ENCODE peak calls at places on chromosomes 6 and 20, in four cellular contexts. V is stomach, M is sigmoid colon, R is transverse colon. G is an unnamed sample.
A peak's percentile ranks its signal among the peaks of the same experiment; 100 is the strongest.

GRCh38 chr6:2970753-2971419 is 481 bp downstream of the SERPINB6 start:
- DNase-seq in V (peak; percentile 78), M (peak; percentile 89), R (peak; percentile 80), G (peak; percentile 64)

GRCh38 chr6:28981391-28981832 is 23.7 kb downstream of the ZNF311 start:
- DNase-seq in R (peak; percentile 71), M (peak; percentile 85), V (peak; percentile 65), G (no peak)

GRCh38 chr20:7959484-7959883 is 19.2 kb upstream of the HAO1 start:
- DNase-seq in V (no peak), M (no peak), R (no peak), G (no peak)

GRCh38 chr6:136051140-136051775 is 198.9 kb downstream of the MTFR2 start:
- DNase-seq in M (no peak), V (no peak), R (no peak), G (no peak)

GRCh38 chr20:38167851-38168760 is 3.0 kb upstream of the TGM2 start:
- DNase-seq in V (peak; percentile 51), M (peak; percentile 85), R (peak; percentile 55), G (no peak)

GRCh38 chr6:125588268-125588667 is 161.2 kb upstream of the HEY2 start:
- DNase-seq in R (no peak), V (no peak), M (no peak), G (no peak)

GRCh38 chr6:47752801-47753200 is 29.0 kb upstream of the OPN5 start:
- DNase-seq in V (no peak), R (no peak), M (no peak), G (no peak)

GRCh38 chr20:35002426-35003210 is 47.0 kb downstream of the MYH7B start:
- DNase-seq in V (no peak), M (peak; percentile 44), R (no peak), G (no peak)

GRCh38 chr20:11195899-11196558 is 522.2 kb upstream of the JAG1 start:
- DNase-seq in R (no peak), V (no peak), M (no peak), G (no peak)

GRCh38 chr6:83847179-83847578 is 6.0 kb upstream of the RIPPLY2 start:
- DNase-seq in M (no peak), V (no peak), R (no peak), G (no peak)

GRCh38 chr6:148074291-148074690 is 268.3 kb upstream of the SASH1 start:
- DNase-seq in V (no peak), R (no peak), M (no peak), G (no peak)

GRCh38 chr6:2157441-2158127 is 87.8 kb downstream of the GMDS start:
- DNase-seq in V (no peak), R (no peak), M (no peak), G (no peak)

GRCh38 chr6:66226099-66226498 is 519.1 kb upstream of the EYS start:
- DNase-seq in V (no peak), M (no peak), R (no peak), G (no peak)

GRCh38 chr6:80527552-80528052 is 421.1 kb downstream of the BCKDHB start:
- DNase-seq in V (no peak), R (no peak), M (no peak), G (no peak)

GRCh38 chr6:67976486-67976885 is 658.6 kb upstream of the ADGRB3 start:
- DNase-seq in V (no peak), M (no peak), R (no peak), G (no peak)

GRCh38 chr6:29527126-29527525 is 32.4 kb downstream of the UBD start:
- DNase-seq in V (no peak), M (no peak), R (no peak), G (no peak)

GRCh38 chr6:105740946-105741605 is 338.2 kb upstream of the PREP start:
- DNase-seq in R (no peak), V (no peak), M (no peak), G (no peak)

GRCh38 chr6:4820704-4821276 is 44.6 kb downstream of the CDYL start:
- DNase-seq in V (no peak), R (no peak), M (no peak), G (no peak)

GRCh38 chr20:58682656-58683055 is 9.9 kb upstream of the NPEPL1 start:
- DNase-seq in M (no peak), R (no peak), V (no peak), G (no peak)

GRCh38 chr6:10554826-10555225 is 33.7 kb downstream of the GCNT2 start:
- DNase-seq in R (no peak), V (no peak), M (no peak), G (no peak)

GRCh38 chr6:27494987-27495385 is 22.1 kb upstream of the ZNF184 start:
- DNase-seq in V (no peak), R (no peak), M (no peak), G (no peak)

GRCh38 chr20:54086444-54087134 is 16.2 kb upstream of the BCAS1 start:
- DNase-seq in R (no peak), M (no peak), V (no peak), G (no peak)

GRCh38 chr6:82084324-82084920 is 163.1 kb downstream of the IBTK start:
- DNase-seq in R (no peak), M (no peak), V (no peak), G (no peak)

GRCh38 chr6:100217225-100217624 is 223.2 kb upstream of the MCHR2 start:
- DNase-seq in R (no peak), M (no peak), V (no peak), G (no peak)

GRCh38 chr6:75824160-75824559 is 75.1 kb downstream of the MYO6 start:
- DNase-seq in R (no peak), V (no peak), M (no peak), G (no peak)

GRCh38 chr6:150537893-150538292 is 61.8 kb upstream of the PLEKHG1 start:
- DNase-seq in R (no peak), M (peak; percentile 72), V (no peak), G (peak; percentile 32)

GRCh38 chr6:15791401-15792137 is 128.7 kb upstream of the DTNBP1 start:
- DNase-seq in V (no peak), M (no peak), R (no peak), G (peak; percentile 39)

DNA sequence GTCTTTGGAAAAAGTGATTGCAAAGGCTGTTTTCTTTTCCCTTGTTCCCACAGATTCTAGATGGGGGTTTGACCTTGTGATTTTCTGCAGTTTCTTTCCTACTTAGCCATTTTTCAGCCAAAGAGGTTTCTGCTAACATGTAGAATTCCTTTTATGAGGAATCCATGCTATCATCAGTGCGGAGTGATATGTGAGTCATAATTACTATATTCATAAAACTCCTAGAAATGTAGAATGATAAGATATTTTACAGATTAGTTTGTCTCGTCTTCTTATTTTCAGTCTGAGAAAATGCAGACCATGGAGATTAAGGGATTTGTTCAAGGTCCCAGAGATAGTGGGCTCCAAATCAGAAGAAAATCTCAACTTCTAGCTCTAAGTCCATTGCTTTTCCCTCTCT is 98.6 kb downstream of the KCNQ5 start:
- DNase-seq in M (no peak), R (no peak), V (no peak), G (no peak)
- H3K27me3 ChIP-seq in M (no peaks in the 10 kb centered on the region), R (no peaks in the 10 kb centered on the region), V (no peaks in the 10 kb centered on the region), G (no peaks in the 10 kb centered on the region)

GRCh38 chr20:32675223-32675975 is 1.7 kb upstream of the C20orf203 start:
- DNase-seq in R (no peak), M (no peak), V (no peak), G (no peak)

GRCh38 chr20:32672982-32673727 is 586 bp downstream of the C20orf203 start:
- DNase-seq in R (peak; percentile 57), M (no peak), V (no peak), G (no peak)

GRCh38 chr20:32670773-32671455 is 2.8 kb downstream of the C20orf203 start:
- DNase-seq in M (no peak), R (no peak), V (no peak), G (no peak)

GRCh38 chr20:32674362-32674789 is 635 bp upstream of the C20orf203 start:
- DNase-seq in V (peak; percentile 56), R (peak; percentile 60), M (no peak), G (no peak)

GRCh38 chr20:32672315-32672981 is 1.3 kb downstream of the C20orf203 start:
- DNase-seq in M (no peak), R (no peak), V (no peak), G (no peak)
- H3K27ac ChIP-seq in M (no peak overlapping the region), R (peak overlapping the region; percentile 43), V (no peak overlapping the region), G (no peak overlapping the region)

DNA sequence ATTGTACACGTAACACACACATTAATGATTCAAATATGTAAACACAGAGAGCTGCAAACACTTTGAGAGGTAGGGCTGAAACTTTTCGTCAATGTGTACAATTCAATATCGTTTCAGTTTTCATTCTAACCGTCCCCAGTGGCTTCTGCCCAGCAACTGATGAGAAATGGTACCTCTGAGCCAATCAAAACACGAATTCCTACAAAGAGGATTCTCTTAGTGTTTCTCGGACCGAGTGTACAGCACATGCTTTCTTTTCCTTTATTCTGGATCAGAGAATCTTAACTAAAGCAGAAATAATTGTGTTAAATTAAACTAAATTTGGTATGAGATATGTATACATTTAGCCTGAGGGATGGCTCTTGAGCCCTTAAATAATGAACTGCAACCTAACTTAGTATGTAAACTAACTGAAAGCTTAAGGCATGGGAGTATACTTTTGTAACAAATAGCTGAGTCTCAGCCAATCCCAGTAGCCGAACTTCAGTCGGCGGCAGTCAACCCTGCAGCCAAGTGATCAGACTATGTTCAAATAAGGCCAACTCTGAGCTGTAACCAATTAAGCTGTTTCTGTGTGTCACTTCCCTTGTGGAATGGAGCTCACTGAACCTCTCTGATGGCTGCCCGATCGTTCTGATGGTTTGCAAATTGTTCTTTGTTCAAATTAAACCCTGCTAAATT is 16.1 kb downstream of the BTN2A1 start:
- DNase-seq in V (peak; percentile 87), R (peak; percentile 89), M (peak; percentile 92), G (peak; percentile 41)
- TF ChIP-seq POLR2A in V (no peak), R (peak; percentile 88), M (peak; percentile 79), G (peak; percentile 79)

DNA sequence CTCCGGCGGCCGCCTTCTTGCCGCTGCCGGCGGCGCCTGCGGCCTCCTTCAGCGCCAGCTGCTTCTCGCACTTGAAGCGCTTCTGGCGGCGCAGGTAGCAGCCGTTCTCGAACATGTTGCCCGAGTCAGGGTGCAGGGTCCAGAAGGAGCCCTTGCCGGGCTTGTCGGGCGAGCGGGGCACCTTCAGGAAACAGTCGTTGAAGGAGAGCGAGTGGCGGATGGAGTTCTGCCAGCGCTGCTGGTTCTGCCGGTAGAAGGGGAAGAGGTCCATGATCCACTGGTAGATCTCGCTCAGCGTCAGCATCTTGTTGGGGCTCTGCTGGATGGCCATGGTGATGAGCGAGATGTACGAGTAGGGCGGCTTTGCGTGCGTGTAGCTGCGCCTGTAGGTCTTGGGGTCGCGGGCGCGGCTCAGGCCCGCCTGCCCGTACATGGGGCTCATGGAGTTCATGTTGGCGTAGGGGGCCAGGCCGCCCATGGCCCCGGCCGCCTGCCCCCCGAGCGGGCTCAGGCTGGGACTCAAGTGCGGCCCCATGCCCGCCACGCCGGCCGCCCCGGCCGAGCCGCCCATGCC is 1.9 kb downstream of the FOXA2 start:
- DNase-seq in V (peak; percentile 40), M (no peak), R (no peak), G (no peak)
- H3K27me3 ChIP-seq in V (peaks cover 100% of the 10 kb centered on the region), M (peaks cover 95% of the 10 kb centered on the region), R (peaks cover 99% of the 10 kb centered on the region), G (peaks cover 95% of the 10 kb centered on the region)

DNA sequence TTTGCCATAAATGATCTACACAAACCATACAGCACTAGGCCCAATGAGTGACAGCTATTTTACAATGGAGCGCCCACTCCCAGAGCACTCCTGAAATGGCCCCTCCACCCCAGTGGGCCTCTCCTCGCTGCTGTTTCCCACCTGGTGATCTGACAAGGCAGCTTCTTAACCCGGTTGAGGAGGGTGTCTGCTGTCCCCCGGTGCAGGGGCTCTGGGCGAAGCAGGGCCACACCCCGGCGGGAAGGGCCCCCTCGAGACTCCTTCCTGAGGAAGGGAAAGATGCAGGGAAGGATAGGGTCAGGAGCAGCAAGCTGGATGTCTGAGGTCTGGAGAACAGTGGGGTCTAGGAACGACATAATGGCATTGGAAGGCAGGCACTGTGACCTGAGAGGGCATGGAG is 10.2 kb downstream of the ABHD16A start:
- DNase-seq in M (no peak), R (no peak), V (no peak), G (no peak)
- H3K27ac ChIP-seq in M (no peak overlapping the region), R (no peak overlapping the region), V (no peak overlapping the region), G (no peak overlapping the region)

G was measured in gastrocnemius medialis.